ENCODE peak calls at places on chromosomes 1 and 21, in four cellular contexts. D is K562, L is HepG2, S is GM12878. W is an unnamed sample.

GRCh38 chr1:99737016-99737415 is 29.4 kb downstream of the FRRS1 start:
- DNase-seq in L (peak; percentile 49), D (peak; percentile 55), S (no peak), W (peak; percentile 82)

GRCh38 chr1:21564521-21565095 is 55.4 kb downstream of the ALPL start:
- DNase-seq in D (no peak), S (no peak), L (no peak), W (no peak)

GRCh38 chr1:177586429-177586828 is 383.4 kb downstream of the SEC16B start:
- DNase-seq in L (no peak), S (no peak), D (no peak), W (no peak)

GRCh38 chr1:233710031-233710430 is 96.1 kb downstream of the KCNK1 start:
- DNase-seq in S (no peak), D (peak; percentile 86), L (no peak), W (no peak)

GRCh38 chr1:230708631-230709580 is 5.0 kb downstream of the AGT start:
- DNase-seq in D (peak; percentile 72), L (peak; percentile 94), S (no peak), W (no peak)

GRCh38 chr1:62585481-62586155 is 11.7 kb upstream of the ANGPTL3 start:
- DNase-seq in S (no peak), L (peak; percentile 38), D (no peak), W (peak; percentile 67)

GRCh38 chr1:235075121-235075954 is 53.3 kb downstream of the TOMM20 start:
- DNase-seq in D (peak; percentile 48), L (peak; percentile 89), S (peak; percentile 98), W (no peak)

GRCh38 chr1:170085089-170085488 is 10.6 kb upstream of the KIFAP3 start:
- DNase-seq in L (no peak), D (no peak), S (no peak), W (no peak)

GRCh38 chr1:228721407-228721806 is 13.9 kb upstream of the RHOU start:
- DNase-seq in D (no peak), L (no peak), S (no peak), W (no peak)

GRCh38 chr1:234154320-234155251 is 218.7 kb upstream of the COA6 start:
- DNase-seq in L (peak; percentile 68), D (peak; percentile 72), S (peak; percentile 20), W (peak; percentile 95)

GRCh38 chr1:103516693-103517092 is 8.8 kb upstream of the RNPC3 start:
- DNase-seq in D (no peak), S (no peak), L (no peak), W (no peak)

GRCh38 chr1:175221548-175222175 is 29.1 kb upstream of the KIAA0040 start:
- DNase-seq in D (peak; percentile 43), S (no peak), L (no peak), W (peak; percentile 85)

GRCh38 chr1:237799762-237800474 is 90.8 kb downstream of the ZP4 start:
- DNase-seq in L (peak; percentile 43), S (peak; percentile 9), D (peak; percentile 57), W (peak; percentile 90)

GRCh38 chr1:226563666-226564065 is 15.1 kb downstream of the STUM start:
- DNase-seq in L (no peak), S (no peak), D (no peak), W (no peak)

DNA sequence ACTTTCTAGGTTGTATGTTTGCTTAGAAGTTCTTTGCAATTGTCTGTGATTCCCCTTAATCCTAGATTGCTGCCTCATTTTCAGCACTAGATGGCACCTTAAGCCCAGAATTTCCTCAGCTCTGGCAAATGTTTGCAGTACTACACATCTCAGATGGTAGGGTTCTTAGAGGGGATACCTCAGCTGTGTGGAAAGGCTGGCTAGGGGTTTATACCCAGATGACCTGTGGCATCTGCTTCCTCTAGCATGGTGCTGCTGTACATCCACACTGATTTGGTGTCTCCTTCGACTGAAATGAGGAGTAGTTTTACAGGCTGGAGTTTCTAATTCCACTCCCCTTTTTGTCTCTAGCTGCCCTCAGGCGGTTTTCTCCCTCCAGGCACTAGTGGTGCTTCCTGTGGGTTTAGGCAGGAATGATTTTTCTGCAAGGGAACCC is 23.5 kb downstream of the ASB17 start:
- DNase-seq in S (peak; percentile 7), D (peak; percentile 30), L (peak; percentile 31), W (peak; percentile 82)
- TF ChIP-seq JUNB in S (no peak), D (no peak), L (no peak), W (no peak)

GRCh38 chr1:3775248-3775497 is 2.6 kb downstream of the SMIM1 start:
- DNase-seq in L (no peak), D (peak; percentile 87), S (no peak), W (no peak)

GRCh38 chr1:3777647-3778589 is 5.4 kb downstream of the SMIM1 start:
- DNase-seq in L (no peak), D (peak; percentile 17), S (no peak), W (no peak)

GRCh38 chr1:3775498-3776230 is 3.1 kb downstream of the SMIM1 start:
- DNase-seq in L (peak; percentile 94), D (peak; percentile 98), S (no peak), W (peak; percentile 82)

GRCh38 chr1:3777078-3777547 is 4.6 kb downstream of the SMIM1 start:
- DNase-seq in L (no peak), S (no peak), D (peak; percentile 25), W (no peak)

GRCh38 chr1:3776231-3777030 is 3.9 kb downstream of the SMIM1 start:
- DNase-seq in D (peak; percentile 23), S (no peak), L (no peak), W (no peak)
- TF ChIP-seq CTCF in D (no peak), S (no peak), L (no peak), W (no peak)

GRCh38 chr1:110070282-110070967 is at the start of gene ALX3:
- DNase-seq in L (no peak), S (no peak), D (no peak), W (peak; percentile 72)

GRCh38 chr1:110067957-110068645 is 2.4 kb downstream of the ALX3 start:
- DNase-seq in L (no peak), S (no peak), D (no peak), W (peak; percentile 73)

GRCh38 chr1:110069302-110070281 is 880 bp downstream of the ALX3 start:
- DNase-seq in L (no peak), S (no peak), D (no peak), W (peak; percentile 58)

GRCh38 chr1:110067429-110067956 is 3.0 kb downstream of the ALX3 start:
- DNase-seq in D (no peak), S (no peak), L (no peak), W (peak; percentile 67)

GRCh38 chr1:110068646-110069301 is 1.7 kb downstream of the ALX3 start:
- DNase-seq in S (no peak), D (no peak), L (no peak), W (peak; percentile 52)
- TF ChIP-seq EZH2 in S (peak; percentile 99), D (no peak), L (no peak), W (peak; percentile 100)

GRCh38 chr1:14318830-14319229 is 279.7 kb upstream of the KAZN start:
- DNase-seq in L (no peak), D (no peak), S (no peak), W (no peak)
- TF ChIP-seq JUNB in L (no peak), D (no peak), S (no peak), W (no peak)

GRCh38 chr1:59142663-59143487 is 154.0 kb upstream of the FGGY start:
- DNase-seq in D (no peak), S (no peak), L (peak; percentile 72), W (peak; percentile 40)
- TF ChIP-seq CTCF in D (no peak), S (no peak), L (no peak), W (no peak)

DNA sequence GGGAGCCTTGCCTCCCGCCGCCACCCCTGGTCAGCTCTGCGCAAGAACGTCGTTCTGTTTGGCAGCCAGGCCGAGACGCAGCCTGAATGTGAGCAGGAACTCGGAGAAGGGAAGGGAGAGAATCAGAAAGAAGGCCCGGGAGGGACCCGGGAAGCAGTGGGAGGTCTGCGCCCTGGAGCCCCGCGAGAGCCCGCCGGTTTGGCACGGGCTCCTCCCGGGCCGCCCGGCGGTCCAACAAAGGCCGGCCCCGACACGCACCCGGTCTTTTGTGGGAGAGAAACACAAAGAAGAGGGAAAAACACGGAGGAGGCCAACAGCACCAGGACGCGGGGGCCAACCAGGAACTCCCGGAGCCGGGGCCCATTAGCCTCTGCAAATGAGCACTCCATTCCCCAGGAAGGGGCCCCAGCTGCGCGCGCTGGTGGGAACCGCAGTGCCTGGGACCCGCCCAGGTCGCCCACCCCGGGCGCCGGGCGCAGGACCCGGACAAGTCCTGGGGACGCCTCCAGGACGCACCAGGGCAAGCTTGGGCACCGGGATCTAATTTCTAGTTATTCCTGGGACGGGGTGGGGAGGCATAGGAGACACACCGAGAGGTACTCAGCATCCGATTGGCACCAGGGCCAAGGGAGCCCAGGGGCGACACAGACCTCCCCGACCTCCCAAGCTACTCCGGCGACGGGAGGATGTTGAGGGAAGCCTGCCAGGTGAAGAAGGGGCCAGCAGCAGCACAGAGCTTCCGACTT is 2.7 kb upstream of the OLIG2 start:
- DNase-seq in D (no peak), S (no peak), L (no peak), W (peak; percentile 55)
- TF ChIP-seq EZH2 in D (no peak), S (no peak), L (no peak), W (peak; percentile 97)

GRCh38 chr1:180951186-180951745 is 38.6 kb downstream of the KIAA1614 start:
- DNase-seq in S (no peak), D (no peak), L (no peak), W (no peak)
- TF ChIP-seq JUNB in S (no peak), D (no peak), L (no peak), W (no peak)